ENCODE peak calls at places on chromosomes 11 and 22, in seven cellular contexts. A, E, X, Y, B, G and N are unnamed samples.

GRCh38 chr11:72683782-72684200 is 9.6 kb upstream of the PDE2A start:
- DNase-seq in A (no peak), E (peak), X (peak), Y (peak), B (peak), G (peak), N (no peak)

GRCh38 chr11:31856248-31856647 is 45.1 kb upstream of the PAX6 start:
- DNase-seq in A (no peak), E (no peak), X (no peak), Y (no peak), B (no peak), G (no peak), N (no peak)

GRCh38 chr11:103047837-103048236 is 44.1 kb downstream of the DCUN1D5 start:
- DNase-seq in A (no peak), E (no peak), X (no peak), Y (no peak), B (no peak), G (no peak), N (no peak)

GRCh38 chr11:103228807-103229206 is 119.6 kb downstream of the DYNC2H1 start:
- DNase-seq in A (no peak), E (no peak), X (no peak), Y (no peak), B (no peak), G (no peak), N (no peak)

GRCh38 chr11:9687736-9688494 is 24.0 kb downstream of the SWAP70 start:
- DNase-seq in A (no peak), E (no peak), X (no peak), Y (no peak), B (no peak), G (no peak), N (no peak)

GRCh38 chr11:43919852-43920597 is 22.4 kb upstream of the C11orf96 start:
- DNase-seq in A (no peak), E (no peak), X (no peak), Y (no peak), B (no peak), G (no peak), N (no peak)

GRCh38 chr11:19912206-19913118 is 199.8 kb downstream of the NAV2 start:
- DNase-seq in A (no peak), E (peak), X (no peak), Y (no peak), B (no peak), G (no peak), N (no peak)

GRCh38 chr11:67450796-67451657 is 1.5 kb downstream of the GPR152 start:
- DNase-seq in A (no peak), E (no peak), X (no peak), Y (no peak), B (no peak), G (no peak), N (no peak)

GRCh38 chr11:96323643-96323985 is 19.4 kb downstream of the MAML2 start:
- DNase-seq in A (no peak), E (no peak), X (no peak), Y (no peak), B (no peak), G (no peak), N (no peak)

GRCh38 chr11:111946499-111946898 is 9.4 kb downstream of the DIXDC1 start:
- DNase-seq in A (no peak), E (no peak), X (no peak), Y (no peak), B (no peak), G (no peak), N (no peak)

GRCh38 chr11:94604496-94604895 is 37.3 kb downstream of the PIWIL4 start:
- DNase-seq in A (no peak), E (no peak), X (no peak), Y (no peak), B (no peak), G (no peak), N (no peak)

GRCh38 chr11:125141686-125142535 is 22.6 kb upstream of the PKNOX2 start:
- DNase-seq in A (no peak), E (no peak), X (peak), Y (peak), B (peak), G (peak), N (no peak)
- TF ChIP-seq TAF1 in A (no peak), E (no peak), X (no peak), Y (no peak), B (no peak), G (no peak), N (no peak)

DNA sequence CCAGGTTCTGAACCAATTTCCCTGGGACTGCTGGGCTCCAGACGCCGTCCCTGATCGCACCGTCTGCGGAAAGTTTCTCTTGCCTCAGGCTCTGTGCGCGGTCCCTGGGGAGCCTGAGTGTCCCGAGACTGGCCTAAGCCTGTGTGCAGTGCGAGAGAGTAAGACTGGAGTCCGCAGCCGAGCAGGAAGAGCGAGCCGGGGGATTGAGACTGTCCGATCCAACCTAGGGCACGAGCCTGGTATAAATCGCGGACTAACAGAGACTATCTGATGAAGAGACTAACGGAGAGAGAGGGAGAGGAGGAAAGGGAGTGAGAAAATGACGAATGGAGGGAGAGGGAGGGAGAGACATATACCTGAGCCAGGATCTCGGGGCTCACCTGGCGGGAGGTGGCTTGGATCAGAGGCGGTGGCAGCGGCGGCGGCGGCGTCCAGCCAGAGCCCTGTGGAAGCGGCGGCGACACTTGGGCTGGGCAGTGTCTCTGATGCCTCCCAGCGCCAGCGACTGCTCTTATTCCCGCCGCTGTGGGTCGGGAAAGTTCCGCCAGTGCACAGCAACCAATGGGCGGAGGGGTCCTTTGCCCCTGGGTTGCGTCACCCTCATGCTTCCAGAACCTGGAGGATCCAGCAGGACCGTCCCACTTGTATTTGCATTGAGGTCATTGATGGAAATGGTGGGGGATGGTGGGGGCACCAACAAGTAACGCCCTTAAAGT is at the start of gene CALCA:
- DNase-seq in A (no peak), E (no peak), X (peak), Y (no peak), B (no peak), G (no peak), N (no peak)
- TF ChIP-seq TAF1 in A (peak), E (no peak), X (no peak), Y (no peak), B (no peak), G (no peak), N (no peak)

DNA sequence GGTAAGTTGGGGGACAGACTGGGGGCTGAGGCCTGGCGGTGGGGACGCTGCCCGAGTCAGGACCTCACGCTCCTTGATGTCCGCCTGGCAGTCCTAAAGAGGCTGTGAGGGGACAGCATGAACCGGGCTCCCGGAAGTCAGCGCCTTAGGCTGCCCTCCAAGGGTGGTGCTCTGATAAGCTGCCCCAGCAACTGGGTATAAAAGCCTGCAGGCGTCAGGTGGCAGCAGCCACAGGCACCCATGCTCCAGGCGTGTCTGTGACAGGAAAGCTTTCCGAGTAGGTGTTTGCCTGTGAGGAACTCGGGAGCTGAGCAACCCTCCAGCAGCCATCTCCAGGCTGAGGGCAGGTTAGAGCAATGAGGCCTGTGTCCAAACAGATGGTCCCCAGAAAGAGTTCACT is 53.0 kb downstream of the ST3GAL4 start:
- DNase-seq in A (no peak), E (no peak), X (no peak), Y (no peak), B (no peak), G (no peak), N (no peak)
- TF ChIP-seq TAF1 in A (no peak), E (no peak), X (no peak), Y (no peak), B (no peak), G (no peak), N (no peak)

GRCh38 chr22:29816128-29816527 is 21.9 kb downstream of the ASCC2 start:
- DNase-seq in A (no peak), E (no peak), X (no peak), Y (no peak), B (no peak), G (no peak), N (no peak)

GRCh38 chr22:29814003-29814402 is 24.1 kb downstream of the ASCC2 start:
- DNase-seq in A (no peak), E (no peak), X (no peak), Y (no peak), B (no peak), G (no peak), N (no peak)

GRCh38 chr22:29816539-29816938 is 21.5 kb downstream of the ASCC2 start:
- DNase-seq in A (no peak), E (no peak), X (no peak), Y (no peak), B (no peak), G (no peak), N (no peak)

GRCh38 chr22:29816980-29817379 is 21.1 kb downstream of the ASCC2 start:
- DNase-seq in A (no peak), E (no peak), X (no peak), Y (no peak), B (no peak), G (no peak), N (no peak)

GRCh38 chr22:29815580-29815979 is 22.5 kb downstream of the ASCC2 start:
- DNase-seq in A (no peak), E (no peak), X (no peak), Y (no peak), B (no peak), G (no peak), N (no peak)
- TF ChIP-seq TAF1 in A (no peak), E (no peak), X (no peak), Y (no peak), B (no peak), G (no peak), N (no peak)

DNA sequence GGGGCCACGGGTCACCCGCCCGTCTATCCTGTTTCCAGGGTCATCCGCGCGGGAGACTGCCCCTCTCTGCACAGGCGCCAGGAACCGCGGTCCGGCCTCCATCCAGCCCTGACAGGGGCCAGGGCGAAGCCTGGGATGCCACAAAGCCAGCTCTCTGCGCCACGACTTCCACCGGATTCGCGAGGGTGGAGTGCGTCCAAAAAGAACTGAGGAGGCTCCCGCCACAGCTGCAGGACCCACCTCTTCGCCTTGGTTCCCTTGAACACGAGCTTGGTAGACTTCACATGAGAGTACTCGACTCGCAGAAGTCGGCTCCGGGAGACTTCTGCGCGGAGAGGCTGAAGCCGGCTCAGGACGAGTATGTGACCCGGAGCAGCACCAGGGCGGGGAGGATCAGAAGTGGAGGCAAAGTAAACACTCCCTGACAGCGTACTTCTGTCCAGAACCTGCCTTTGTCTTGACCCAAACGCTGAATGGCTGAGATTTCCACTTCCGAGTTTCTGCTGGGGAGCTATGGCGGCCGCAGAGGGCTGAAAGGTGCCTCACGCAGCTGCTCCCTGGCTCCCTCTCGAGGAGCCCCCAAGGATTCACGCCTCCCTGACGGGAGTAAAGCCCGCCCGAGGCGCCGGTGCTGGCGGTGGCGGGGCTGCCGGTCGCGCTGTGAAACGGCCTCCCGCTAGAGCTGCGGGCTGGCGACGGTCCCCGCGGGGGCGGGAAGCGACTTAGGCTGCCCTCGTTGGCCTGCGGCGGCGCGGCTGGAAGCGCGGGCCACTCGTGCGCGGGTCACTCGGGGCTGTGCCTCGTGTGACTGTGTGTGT is 4566.7 kb upstream of the OR11H1 start:
- DNase-seq in A (no peak), E (no peak), X (peak), Y (no peak), B (no peak), G (no peak), N (no peak)
- TF ChIP-seq TAF1 in A (no peak), E (no peak), X (no peak), Y (no peak), B (no peak), G (no peak), N (no peak)

GRCh38 chr11:11836676-11837231 is 5.0 kb upstream of the USP47 start:
- DNase-seq in A (no peak), E (no peak), X (no peak), Y (no peak), B (no peak), G (no peak), N (no peak)
- TF ChIP-seq TAF1 in A (no peak), E (no peak), X (no peak), Y (no peak), B (no peak), G (no peak), N (no peak)

DNA sequence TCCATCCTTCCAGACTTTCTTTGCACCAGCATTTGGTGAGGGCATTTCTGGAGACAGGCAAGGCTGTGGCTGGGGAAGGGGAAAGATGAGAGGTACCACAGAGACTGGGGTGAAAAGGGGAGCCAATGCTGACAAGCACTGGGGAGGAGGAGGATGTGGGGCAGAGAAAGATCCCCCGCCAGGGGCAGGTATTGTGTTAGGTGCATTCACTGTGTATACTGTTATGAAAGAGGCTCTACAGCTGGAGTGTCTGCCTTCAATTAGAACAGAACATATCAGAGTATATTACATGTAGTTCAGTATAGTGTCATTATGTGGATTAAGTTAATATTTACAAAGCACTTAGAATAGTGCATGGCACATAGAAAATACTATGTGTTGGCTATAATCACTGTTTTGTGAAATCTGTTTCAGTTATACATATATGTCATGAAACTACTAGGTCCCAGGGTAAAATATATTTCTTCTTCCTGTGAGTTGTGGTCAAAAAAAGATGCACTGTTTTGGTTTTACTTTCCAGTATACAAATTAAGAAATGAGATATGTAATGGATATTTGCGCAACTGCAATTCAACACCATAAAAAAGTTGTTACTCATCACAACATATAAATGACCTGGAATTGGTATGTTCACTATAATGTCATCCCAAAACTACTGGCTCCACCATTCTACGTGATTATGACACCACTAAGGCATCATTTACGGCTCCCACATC is 8.4 kb downstream of the MSANTD2 start:
- DNase-seq in A (no peak), E (no peak), X (no peak), Y (no peak), B (no peak), G (no peak), N (no peak)
- TF ChIP-seq TAF1 in A (no peak), E (no peak), X (no peak), Y (no peak), B (no peak), G (no peak), N (no peak)

GRCh38 chr22:30362632-30363281 is 6.0 kb downstream of the CCDC157 start:
- DNase-seq in A (no peak), E (no peak), X (no peak), Y (peak), B (no peak), G (no peak), N (no peak)

GRCh38 chr22:30361916-30362631 is 5.3 kb downstream of the CCDC157 start:
- DNase-seq in A (no peak), E (no peak), X (no peak), Y (no peak), B (no peak), G (no peak), N (no peak)

GRCh38 chr22:30370681-30371080 is 13.9 kb downstream of the CCDC157 start:
- DNase-seq in A (no peak), E (no peak), X (peak), Y (no peak), B (no peak), G (no peak), N (no peak)

GRCh38 chr22:30368420-30368819 is 11.6 kb downstream of the CCDC157 start:
- DNase-seq in A (no peak), E (no peak), X (no peak), Y (no peak), B (no peak), G (no peak), N (no peak)

DNA sequence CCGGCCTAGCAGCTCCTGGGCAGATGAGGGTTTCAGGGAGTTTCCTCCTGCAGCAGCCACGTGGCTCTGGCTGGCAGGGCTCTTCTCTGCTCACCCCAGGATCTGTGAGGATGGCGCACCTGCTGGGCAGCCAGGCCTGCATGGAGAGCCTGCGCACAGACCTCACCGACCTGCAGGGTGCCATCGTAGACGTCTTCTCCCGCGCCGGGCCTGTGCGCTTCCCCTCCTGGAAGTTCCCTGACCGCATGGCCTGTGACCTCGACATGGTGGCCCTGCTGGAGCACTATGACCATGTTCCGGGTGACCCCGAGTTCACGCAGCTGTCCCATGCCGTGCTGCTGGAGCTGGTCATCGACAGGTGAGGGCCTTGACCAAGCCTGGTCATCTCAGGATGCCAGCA is 9.1 kb downstream of the CCDC157 start:
- DNase-seq in A (no peak), E (no peak), X (no peak), Y (no peak), B (no peak), G (no peak), N (no peak)
- TF ChIP-seq TAF1 in A (no peak), E (no peak), X (no peak), Y (no peak), B (no peak), G (no peak), N (no peak)